ENCODE peak calls at places on chromosomes 1 and 21, in five cellular contexts. T is prostate gland, N is breast epithelium, Q is suprapubic skin, H is sigmoid colon. I is an unnamed sample. For H3K4me1, the result is how much of the 10 kb centered on the place peaks cover.

GRCh38 chr1:110059133-110059863 is 11.2 kb downstream of the ALX3 start:
- DNase-seq in T (no peak), N (no peak), Q (no peak), H (no peak), I (no peak)

GRCh38 chr1:68140536-68140935 is 90.1 kb upstream of the DIRAS3 start:
- DNase-seq in T (no peak), N (no peak), Q (no peak), H (no peak), I (no peak)

GRCh38 chr1:78070758-78071157 is 25.0 kb downstream of the GIPC2 start:
- DNase-seq in T (no peak), N (no peak), Q (no peak), H (no peak), I (no peak)

GRCh38 chr1:169550294-169550693 is 36.0 kb downstream of the F5 start:
- DNase-seq in T (no peak), N (no peak), Q (no peak), H (no peak), I (no peak)

GRCh38 chr1:99851850-99852454 is 1.8 kb downstream of the AGL start:
- DNase-seq in T (no peak), N (no peak), Q (no peak), H (no peak), I (no peak)

GRCh38 chr1:11498956-11499824 is 20.2 kb downstream of the DISP3 start:
- DNase-seq in T (no peak), N (peak), Q (no peak), H (peak), I (no peak)

GRCh38 chr1:25771246-25772114 is 28.5 kb upstream of the SELENON start:
- DNase-seq in T (peak), N (no peak), Q (no peak), H (no peak), I (peak)

GRCh38 chr1:187110351-187110750 is 281.6 kb downstream of the PLA2G4A start:
- DNase-seq in T (no peak), N (no peak), Q (no peak), H (no peak), I (no peak)

GRCh38 chr1:200213392-200213791 is 185.9 kb downstream of the NR5A2 start:
- DNase-seq in T (no peak), N (no peak), Q (no peak), H (no peak), I (no peak)

GRCh38 chr1:200211157-200211556 is 183.6 kb downstream of the NR5A2 start:
- DNase-seq in T (no peak), N (no peak), Q (no peak), H (no peak), I (no peak)

GRCh38 chr1:200206340-200206739 is 178.8 kb downstream of the NR5A2 start:
- DNase-seq in T (no peak), N (no peak), Q (no peak), H (no peak), I (no peak)

GRCh38 chr1:200206761-200207160 is 179.3 kb downstream of the NR5A2 start:
- DNase-seq in T (no peak), N (no peak), Q (no peak), H (no peak), I (no peak)

DNA sequence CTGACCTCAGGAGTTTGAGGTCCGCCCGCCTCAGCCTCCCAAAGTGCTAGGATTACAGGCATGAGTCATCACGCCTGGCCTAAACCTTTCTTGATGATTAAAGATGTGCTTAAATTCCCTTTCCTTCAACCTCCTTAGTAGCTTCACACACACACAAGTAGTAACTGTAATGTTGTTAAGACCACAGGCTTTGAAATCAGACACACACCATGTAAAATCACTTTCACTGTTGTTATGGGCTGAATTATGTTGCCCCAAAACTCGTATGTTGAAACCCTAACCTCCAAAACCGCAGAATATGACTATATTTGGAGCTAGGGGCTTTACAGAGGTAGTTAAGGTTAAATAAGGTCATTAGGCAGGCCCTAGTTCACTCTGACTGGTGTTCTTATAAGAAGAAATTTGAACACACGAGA is 180.2 kb downstream of the NR5A2 start:
- DNase-seq in T (no peak), N (no peak), Q (no peak), H (no peak), I (no peak)
- TF ChIP-seq POLR2AphosphoS5 in T (no peak), N (no peak), Q (no peak), H (no peak), I (no peak)

GRCh38 chr21:34942911-34943310 is 106.2 kb downstream of the RUNX1 start:
- DNase-seq in T (no peak), N (no peak), Q (no peak), H (no peak), I (no peak)
- H3K4me1 ChIP-seq in T (under half), N (under half), Q (under half), H (under half), I (under half)

DNA sequence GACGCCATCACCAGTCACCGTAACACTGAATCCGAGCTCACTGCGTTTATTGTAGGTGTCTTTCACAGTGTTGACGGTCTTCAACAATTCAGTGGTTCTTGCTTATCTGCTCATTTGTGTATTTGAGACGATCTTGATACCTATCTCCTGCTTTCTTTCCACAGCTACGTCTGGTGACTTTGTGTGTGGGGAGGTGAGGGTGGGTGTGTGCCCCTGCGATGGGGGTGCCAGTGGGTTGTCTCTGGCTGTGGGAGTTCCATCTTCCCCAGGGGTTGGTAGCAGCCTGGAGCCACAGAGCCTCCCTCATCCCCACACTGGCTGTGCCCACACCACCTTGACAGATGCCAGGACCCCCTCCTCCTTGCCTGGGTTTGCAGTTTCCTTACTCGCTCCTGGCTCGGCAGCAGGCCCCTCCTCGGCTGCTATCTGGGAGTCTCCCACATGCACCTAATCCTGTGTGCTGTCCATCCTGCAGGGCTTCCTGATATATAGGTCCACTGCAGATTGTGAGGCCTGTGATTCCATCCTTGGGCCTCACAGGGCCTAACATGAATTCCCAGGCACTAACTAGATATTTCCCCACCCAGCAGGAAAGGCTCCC is 6.3 kb upstream of the PARP1 start:
- DNase-seq in T (no peak), N (no peak), Q (peak), H (no peak), I (no peak)
- TF ChIP-seq POLR2A in T (no peak), N (no peak), Q (no peak), H (no peak), I (no peak)

DNA sequence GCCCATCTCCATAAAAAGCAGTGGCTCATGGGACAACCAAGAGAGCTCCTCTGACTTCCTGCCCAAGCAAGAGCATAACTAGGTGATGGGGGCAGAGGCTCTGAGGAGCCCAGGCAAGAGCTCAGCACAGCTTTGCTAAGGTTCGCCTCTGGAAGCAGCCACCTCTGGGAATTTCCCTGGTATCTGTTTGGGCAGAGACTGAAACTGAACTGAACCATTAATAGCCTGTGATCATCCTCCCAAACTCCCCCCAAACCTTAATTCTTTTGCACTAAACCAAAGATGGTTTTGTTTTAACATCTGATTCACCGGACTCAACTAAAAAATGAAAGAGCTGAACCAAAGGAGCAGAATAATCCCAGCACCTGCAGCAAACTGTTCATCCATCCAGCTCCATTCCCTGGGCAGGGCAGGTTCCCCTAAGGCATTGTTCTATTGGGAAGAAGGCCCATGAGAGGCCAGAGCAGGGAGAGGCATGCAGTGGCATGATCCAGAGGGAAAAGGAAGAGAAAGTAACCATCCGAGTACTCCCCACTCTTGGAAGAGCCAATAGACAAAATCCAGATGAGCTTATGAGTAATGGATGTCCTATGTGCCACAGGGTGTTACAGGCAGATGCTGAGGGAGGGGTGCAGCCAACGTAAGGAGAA is 77.8 kb upstream of the KAZN start:
- DNase-seq in T (peak), N (no peak), Q (no peak), H (peak), I (no peak)
- TF ChIP-seq POLR2AphosphoS5 in T (no peak), N (no peak), Q (no peak), H (no peak), I (no peak)

DNA sequence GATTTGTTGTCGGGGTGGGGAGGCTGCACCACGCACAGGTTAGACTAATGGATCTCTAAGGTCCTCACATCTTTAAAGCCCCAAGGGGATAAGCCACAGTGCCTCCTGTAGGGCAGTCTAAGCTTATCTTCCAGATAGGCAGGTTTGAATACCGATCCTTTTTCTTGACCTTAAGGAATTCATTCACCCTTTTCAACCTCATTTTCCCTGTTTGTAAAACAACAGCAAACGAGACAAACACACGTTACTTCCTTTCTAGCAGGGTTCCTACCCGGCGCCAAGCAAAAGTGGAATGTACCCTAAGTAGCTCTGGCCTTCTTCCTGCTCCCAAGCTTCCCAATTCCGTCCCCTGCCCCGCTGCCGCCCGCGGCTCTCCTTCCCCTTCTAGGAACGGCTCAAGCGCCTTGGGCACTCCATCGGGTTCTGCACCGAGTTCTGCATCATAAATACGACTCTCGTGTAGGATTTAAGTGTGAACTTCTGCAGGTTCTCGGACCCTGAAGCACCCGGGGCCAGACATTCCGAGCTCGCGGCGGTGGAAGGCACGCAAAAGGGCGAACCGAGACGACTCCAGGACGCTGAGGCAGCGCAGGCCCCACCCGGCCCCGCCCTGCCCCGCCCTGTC is 548 bp upstream of the CDC20 start:
- DNase-seq in T (no peak), N (no peak), Q (no peak), H (no peak), I (no peak)
- H3K4me1 ChIP-seq in T (under half), N (under half), Q (under half), H (under half), I (under half)

I was measured in stomach.